ENCODE peak calls at places on chromosomes 2 and 18, in four cellular contexts. L, A, X and C are unnamed samples.
A peak's percentile ranks its signal among the peaks of the same experiment; 100 is the strongest.

GRCh38 chr2:13005761-13006336 is 289.1 kb downstream of the TRIB2 start:
- DNase-seq in A (no peak), L (no peak), X (no peak), C (no peak)

GRCh38 chr2:46632349-46632748 is 153.0 kb downstream of the TMEM247 start:
- DNase-seq in X (peak; percentile 14), A (peak; percentile 43), L (no peak), C (peak; percentile 50)

GRCh38 chr2:111226797-111227700 is 106.3 kb downstream of the BCL2L11 start:
- DNase-seq in X (no peak), L (no peak), A (no peak), C (no peak)

GRCh38 chr2:139080244-139080643 is 300.1 kb upstream of the NXPH2 start:
- DNase-seq in A (no peak), L (no peak), X (no peak), C (no peak)

GRCh38 chr2:219736196-219736595 is 108.8 kb downstream of the SLC4A3 start:
- DNase-seq in A (peak; percentile 62), L (no peak), X (peak; percentile 36), C (peak; percentile 51)

GRCh38 chr2:219460424-219460926 is 25.8 kb downstream of the SPEG start:
- DNase-seq in L (no peak), X (peak; percentile 43), A (no peak), C (no peak)

GRCh38 chr2:189137519-189137918 is 42.0 kb downstream of the COL5A2 start:
- DNase-seq in X (no peak), A (no peak), L (no peak), C (no peak)

GRCh38 chr18:76490040-76490439 is 5.0 kb downstream of the ZNF516 start:
- DNase-seq in L (no peak), A (no peak), X (no peak), C (no peak)

GRCh38 chr18:11909597-11910026 is 1.5 kb upstream of the MPPE1 start:
- DNase-seq in L (no peak), A (no peak), X (no peak), C (peak; percentile 26)

GRCh38 chr2:168848220-168848619 is 42.0 kb downstream of the SPC25 start:
- DNase-seq in X (no peak), A (no peak), L (no peak), C (no peak)

GRCh38 chr2:97738236-97739019 is 25.1 kb downstream of the ZAP70 start:
- DNase-seq in L (no peak), X (no peak), A (no peak), C (no peak)

GRCh38 chr18:46641917-46642316 is 15.1 kb downstream of the LOXHD1 start:
- DNase-seq in X (no peak), A (no peak), L (no peak), C (no peak)

GRCh38 chr18:62796216-62796621 is 80.9 kb downstream of the PHLPP1 start:
- DNase-seq in L (no peak), A (no peak), X (no peak), C (peak; percentile 87)

GRCh38 chr2:3189961-3190360 is 187.7 kb downstream of the EIPR1 start:
- DNase-seq in L (no peak), X (no peak), A (no peak), C (no peak)

GRCh38 chr2:214550774-214551173 is 139.9 kb downstream of the VWC2L start:
- DNase-seq in X (no peak), A (no peak), L (no peak), C (no peak)

GRCh38 chr2:223055836-223056235 is 3.8 kb downstream of the KCNE4 start:
- DNase-seq in X (peak; percentile 73), A (no peak), L (no peak), C (no peak)

GRCh38 chr2:12064153-12064552 is 317.7 kb downstream of the LPIN1 start:
- DNase-seq in A (peak; percentile 9), L (no peak), X (no peak), C (no peak)

GRCh38 chr2:175309799-175310198 is 128.3 kb upstream of the ATP5MC3 start:
- DNase-seq in L (no peak), X (peak; percentile 68), A (peak; percentile 71), C (peak; percentile 27)

GRCh38 chr2:10635430-10635829 is 54.3 kb downstream of the NOL10 start:
- DNase-seq in X (peak; percentile 70), A (no peak), L (no peak), C (no peak)

GRCh38 chr2:99868260-99868659 is 274.1 kb downstream of the AFF3 start:
- DNase-seq in L (no peak), X (no peak), A (no peak), C (no peak)

GRCh38 chr2:126788113-126788512 is 110.6 kb upstream of the TEX51 start:
- DNase-seq in A (no peak), L (no peak), X (no peak), C (no peak)

GRCh38 chr18:56575819-56576663 is 62.4 kb downstream of the TXNL1 start:
- DNase-seq in X (peak; percentile 29), A (peak; percentile 17), L (no peak), C (peak; percentile 36)
- TF ChIP-seq FOXK2 in X (no peak), A (no peak), L (no peak), C (no peak)

DNA sequence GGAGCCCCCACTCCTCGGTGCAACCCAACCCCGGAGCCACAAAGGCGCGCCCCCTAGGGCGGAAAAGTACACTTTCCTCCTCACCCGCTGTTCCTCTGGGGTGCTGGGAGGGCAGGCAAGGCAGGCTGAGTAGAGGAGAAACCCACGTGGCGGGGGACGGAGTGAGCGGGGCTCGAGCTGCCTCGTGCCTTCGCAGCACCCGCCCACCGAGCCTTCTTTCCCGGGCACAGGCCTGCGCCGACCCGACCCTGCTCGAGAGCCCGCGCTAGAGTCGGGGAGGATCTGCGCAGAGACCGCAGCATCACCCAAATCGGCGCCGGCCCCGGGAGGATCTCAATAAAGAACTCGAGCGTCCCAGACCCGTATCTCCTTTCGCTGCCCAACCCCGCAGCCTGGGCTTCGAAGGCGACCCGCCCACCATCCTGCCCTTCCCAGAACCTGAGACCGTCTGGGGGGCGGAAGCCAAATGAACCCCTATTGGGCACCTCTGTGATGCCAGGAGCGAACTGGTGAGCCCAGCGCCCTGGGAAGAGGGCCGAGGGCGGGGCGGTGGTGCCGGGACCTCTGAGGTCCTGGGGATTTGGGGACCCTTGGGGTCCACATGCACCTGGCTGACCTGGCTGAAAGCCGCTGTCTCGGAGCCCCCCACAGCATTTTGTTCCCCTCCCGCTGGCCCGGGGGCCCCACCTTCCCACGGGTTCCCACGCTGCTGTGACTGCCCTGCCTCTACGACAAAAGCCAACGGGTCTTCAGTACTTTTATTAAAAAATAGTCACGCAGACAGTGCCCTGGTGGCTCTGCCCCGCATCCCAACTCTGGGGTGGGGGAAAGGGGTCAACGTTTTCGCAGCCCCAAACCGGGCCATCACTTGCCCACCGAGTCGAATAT is 1.3 kb downstream of the UCN start:
- DNase-seq in L (no peak), A (no peak), X (no peak), C (no peak)
- TF ChIP-seq FOXK2 in L (no peak), A (no peak), X (no peak), C (no peak)

GRCh38 chr2:50749226-50749625 is 282.7 kb downstream of the NRXN1 start:
- DNase-seq in A (no peak), L (no peak), X (no peak), C (no peak)

GRCh38 chr2:50752228-50752627 is 279.7 kb downstream of the NRXN1 start:
- DNase-seq in X (no peak), A (no peak), L (no peak), C (no peak)

GRCh38 chr2:50748652-50749174 is 283.2 kb downstream of the NRXN1 start:
- DNase-seq in L (no peak), A (no peak), X (no peak), C (no peak)

GRCh38 chr2:50754514-50754913 is 277.4 kb downstream of the NRXN1 start:
- DNase-seq in A (no peak), L (no peak), X (no peak), C (no peak)

DNA sequence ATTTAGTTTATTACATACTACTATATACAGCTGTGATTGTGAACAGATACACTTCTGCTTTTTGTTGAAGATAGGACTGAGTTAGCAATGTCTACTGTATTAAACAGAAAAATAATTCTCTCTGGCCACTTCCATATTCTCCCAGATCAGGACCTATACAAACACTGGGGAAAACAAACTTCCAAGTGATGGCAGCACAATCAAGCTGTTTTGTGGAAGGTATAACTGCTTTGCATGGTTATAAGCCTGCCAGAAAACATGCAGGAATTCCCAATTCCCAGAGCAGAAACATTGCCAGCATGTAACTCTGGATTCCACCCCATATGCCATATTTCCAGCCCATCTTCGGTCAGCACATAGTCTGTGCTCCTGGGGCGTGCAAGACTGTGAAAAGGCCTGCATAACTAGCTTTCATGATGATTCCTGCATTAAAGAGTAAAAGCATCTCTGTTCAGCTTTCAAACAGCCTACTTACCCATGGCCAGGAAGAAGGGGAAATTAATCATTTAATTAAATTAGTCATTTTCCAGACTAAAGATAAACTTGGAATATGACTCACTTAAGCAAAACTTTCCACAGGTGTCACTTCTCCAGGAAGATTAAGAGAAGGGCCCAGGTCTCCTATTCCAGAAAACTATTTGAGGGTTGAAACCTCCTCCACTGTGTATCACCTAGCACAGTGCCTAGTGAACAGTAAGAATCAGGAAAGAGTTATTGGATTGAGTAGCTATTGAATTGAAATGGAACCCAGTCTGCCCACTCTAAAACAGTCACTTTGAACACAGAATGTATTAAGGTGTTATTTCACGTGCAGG is 280.5 kb downstream of the NRXN1 start:
- DNase-seq in L (no peak), A (no peak), X (no peak), C (no peak)
- TF ChIP-seq FOXK2 in L (no peak), A (no peak), X (no peak), C (no peak)

GRCh38 chr2:80326214-80326613 is 21.7 kb upstream of the LRRTM1 start:
- DNase-seq in A (no peak), X (no peak), L (peak; percentile 17), C (peak; percentile 18)

GRCh38 chr2:80328033-80328635 is 23.6 kb upstream of the LRRTM1 start:
- DNase-seq in A (no peak), L (no peak), X (no peak), C (no peak)

GRCh38 chr2:80326861-80327260 is 22.3 kb upstream of the LRRTM1 start:
- DNase-seq in L (no peak), X (no peak), A (no peak), C (no peak)

GRCh38 chr2:80331025-80331424 is 26.5 kb upstream of the LRRTM1 start:
- DNase-seq in A (no peak), X (no peak), L (no peak), C (no peak)

DNA sequence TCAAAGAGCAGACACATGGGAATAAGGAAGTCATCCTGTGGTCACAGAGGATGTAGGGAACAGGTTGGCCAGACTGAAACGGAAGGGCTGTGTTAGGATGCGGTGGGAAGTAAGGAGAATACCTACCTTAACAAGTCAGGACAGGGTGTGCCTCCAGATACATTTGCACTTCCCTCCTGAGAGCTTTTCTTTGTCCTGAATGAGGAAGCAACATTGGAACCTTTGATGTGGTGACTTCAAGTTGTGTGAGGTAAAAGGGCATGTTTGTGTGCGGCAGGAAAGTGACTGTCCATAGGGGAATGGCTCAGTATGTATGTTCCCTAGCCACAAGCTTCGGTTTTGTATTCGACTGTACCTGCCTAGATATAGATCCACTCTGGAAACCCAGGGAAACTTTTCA is 24.9 kb upstream of the LRRTM1 start:
- DNase-seq in L (no peak), A (no peak), X (no peak), C (no peak)
- TF ChIP-seq FOXK2 in L (no peak), A (no peak), X (no peak), C (no peak)

DNA sequence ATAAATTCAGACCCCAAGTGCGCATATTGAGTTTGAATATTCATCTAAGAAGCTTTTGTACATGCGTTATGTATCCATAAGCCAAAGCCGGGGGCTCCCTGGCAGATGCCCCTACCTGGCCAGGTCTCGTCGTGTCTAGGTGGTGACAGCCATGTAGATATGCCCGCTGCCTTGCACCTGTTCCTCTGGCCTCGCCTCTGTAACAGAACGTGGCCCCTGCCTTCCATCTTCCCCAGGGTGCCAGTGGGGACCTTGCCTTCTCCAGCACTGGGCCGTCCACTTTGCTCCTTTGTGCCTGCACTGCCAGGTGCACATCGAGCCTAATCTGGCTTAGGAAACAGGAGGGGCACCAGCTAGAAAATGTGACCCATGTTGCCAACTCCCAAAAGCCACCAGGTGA is 198.2 kb downstream of the AGAP1 start:
- DNase-seq in X (no peak), A (no peak), L (no peak), C (no peak)
- TF ChIP-seq FOXK2 in X (no peak), A (no peak), L (no peak), C (no peak)

GRCh38 chr2:239910851-239911629 is 114.1 kb downstream of the NDUFA10 start:
- DNase-seq in L (no peak), A (no peak), X (no peak), C (no peak)
- TF ChIP-seq FOXK2 in L (no peak), A (no peak), X (no peak), C (no peak)